ENCODE peak calls at places on chromosomes 5 and 9, in seven cellular contexts. T is H1, B is heart left ventricle, L is tibial artery, K is ascending aorta, A is fibroblast of lung, C is MM.1S. H is an unnamed sample.

GRCh38 chr5:127031147-127031862 is 947 bp upstream of the MARCHF3 start:
- DNase-seq in T (no peak), B (peak), L (peak), K (no peak), A (peak), C (peak), H (no peak)

GRCh38 chr5:135492319-135492626 is 40.1 kb upstream of the TIFAB start:
- DNase-seq in T (no peak), B (no peak), L (peak), K (no peak), A (no peak), C (no peak), H (no peak)

GRCh38 chr9:92774274-92774673 is 9.6 kb upstream of the BICD2 start:
- DNase-seq in T (no peak), B (no peak), L (no peak), K (peak), A (peak), C (no peak), H (no peak)

GRCh38 chr5:957730-958485 is 50.7 kb upstream of the NKD2 start:
- DNase-seq in T (no peak), B (no peak), L (peak), K (no peak), A (no peak), C (no peak), H (no peak)

GRCh38 chr5:17255471-17256016 is 38.1 kb downstream of the BASP1 start:
- DNase-seq in T (no peak), B (no peak), L (no peak), K (no peak), A (no peak), C (no peak), H (no peak)

GRCh38 chr9:21837501-21837900 is 35.1 kb downstream of the MTAP start:
- DNase-seq in T (no peak), B (no peak), L (no peak), K (no peak), A (peak), C (no peak), H (no peak)

GRCh38 chr5:54171645-54172384 is 138.6 kb downstream of the ARL15 start:
- DNase-seq in T (no peak), B (no peak), L (no peak), K (no peak), A (peak), C (peak), H (no peak)

GRCh38 chr9:125763373-125763772 is 16.2 kb downstream of the PBX3 start:
- DNase-seq in T (no peak), B (no peak), L (no peak), K (no peak), A (peak), C (no peak), H (no peak)

GRCh38 chr5:57094753-57095683 is 78.8 kb upstream of the GPBP1 start:
- DNase-seq in T (peak), B (no peak), L (no peak), K (no peak), A (no peak), C (no peak), H (no peak)

GRCh38 chr9:130834371-130835311 is at the start of gene ABL1:
- DNase-seq in T (no peak), B (peak), L (peak), K (peak), A (peak), C (peak), H (peak)

GRCh38 chr9:78029601-78030552 is 1.7 kb downstream of the GNAQ start:
- DNase-seq in T (no peak), B (no peak), L (no peak), K (peak), A (peak), C (no peak), H (peak)

GRCh38 chr5:154771383-154771901 is 16.3 kb downstream of the LARP1 start:
- DNase-seq in T (no peak), B (peak), L (no peak), K (no peak), A (peak), C (no peak), H (no peak)

GRCh38 chr9:118316831-118317230 is 612.6 kb downstream of the TLR4 start:
- DNase-seq in T (no peak), B (no peak), L (no peak), K (no peak), A (no peak), C (no peak), H (no peak)

GRCh38 chr5:123512631-123513461 is 869 bp downstream of the CSNK1G3 start:
- DNase-seq in T (no peak), B (peak), L (peak), K (peak), A (peak), C (peak), H (no peak)

GRCh38 chr9:21813575-21814473 is 11.4 kb downstream of the MTAP start:
- DNase-seq in T (no peak), B (peak), L (no peak), K (peak), A (peak), C (peak), H (no peak)

GRCh38 chr9:83536332-83536731 is 1.9 kb downstream of the FRMD3 start:
- DNase-seq in T (no peak), B (no peak), L (no peak), K (no peak), A (no peak), C (no peak), H (no peak)

GRCh38 chr5:60604771-60605170 is 95.2 kb downstream of the DEPDC1B start:
- DNase-seq in T (no peak), B (no peak), L (no peak), K (no peak), A (no peak), C (no peak), H (no peak)

GRCh38 chr9:38682713-38683112 is 37.2 kb downstream of the FAM240B start:
- DNase-seq in T (no peak), B (no peak), L (no peak), K (no peak), A (peak), C (no peak), H (no peak)

GRCh38 chr9:33229359-33230120 is 10.4 kb upstream of the SPINK4 start:
- DNase-seq in T (no peak), B (no peak), L (no peak), K (no peak), A (no peak), C (peak), H (no peak)

GRCh38 chr5:140221697-140222223 is 46.8 kb downstream of the CYSTM1 start:
- DNase-seq in T (no peak), B (no peak), L (no peak), K (no peak), A (peak), C (peak), H (no peak)

GRCh38 chr5:103109277-103109676 is 10.7 kb downstream of the GIN1 start:
- DNase-seq in T (no peak), B (no peak), L (no peak), K (no peak), A (no peak), C (no peak), H (no peak)

GRCh38 chr5:65279603-65280002 is 202.1 kb downstream of the ADAMTS6 start:
- DNase-seq in T (no peak), B (no peak), L (no peak), K (no peak), A (no peak), C (no peak), H (no peak)

GRCh38 chr9:96447406-96447805 is 2.6 kb upstream of the HABP4 start:
- DNase-seq in T (no peak), B (no peak), L (no peak), K (no peak), A (no peak), C (no peak), H (no peak)

GRCh38 chr5:82155305-82155704 is 122.8 kb downstream of the RPS23 start:
- DNase-seq in T (no peak), B (no peak), L (no peak), K (no peak), A (no peak), C (no peak), H (no peak)

GRCh38 chr5:119426059-119426458 is 26.2 kb upstream of the HSD17B4 start:
- DNase-seq in T (no peak), B (no peak), L (no peak), K (no peak), A (no peak), C (no peak), H (no peak)

GRCh38 chr5:149954798-149955197 is 5.8 kb upstream of the SLC26A2 start:
- DNase-seq in T (no peak), B (no peak), L (no peak), K (no peak), A (no peak), C (no peak), H (no peak)

GRCh38 chr5:106397700-106398099 is 1273.0 kb downstream of the EFNA5 start:
- DNase-seq in T (no peak), B (no peak), L (no peak), K (no peak), A (peak), C (no peak), H (no peak)

GRCh38 chr5:1884638-1885475 is 2.1 kb upstream of the IRX4 start:
- DNase-seq in T (no peak), B (no peak), L (no peak), K (no peak), A (no peak), C (no peak), H (no peak)

DNA sequence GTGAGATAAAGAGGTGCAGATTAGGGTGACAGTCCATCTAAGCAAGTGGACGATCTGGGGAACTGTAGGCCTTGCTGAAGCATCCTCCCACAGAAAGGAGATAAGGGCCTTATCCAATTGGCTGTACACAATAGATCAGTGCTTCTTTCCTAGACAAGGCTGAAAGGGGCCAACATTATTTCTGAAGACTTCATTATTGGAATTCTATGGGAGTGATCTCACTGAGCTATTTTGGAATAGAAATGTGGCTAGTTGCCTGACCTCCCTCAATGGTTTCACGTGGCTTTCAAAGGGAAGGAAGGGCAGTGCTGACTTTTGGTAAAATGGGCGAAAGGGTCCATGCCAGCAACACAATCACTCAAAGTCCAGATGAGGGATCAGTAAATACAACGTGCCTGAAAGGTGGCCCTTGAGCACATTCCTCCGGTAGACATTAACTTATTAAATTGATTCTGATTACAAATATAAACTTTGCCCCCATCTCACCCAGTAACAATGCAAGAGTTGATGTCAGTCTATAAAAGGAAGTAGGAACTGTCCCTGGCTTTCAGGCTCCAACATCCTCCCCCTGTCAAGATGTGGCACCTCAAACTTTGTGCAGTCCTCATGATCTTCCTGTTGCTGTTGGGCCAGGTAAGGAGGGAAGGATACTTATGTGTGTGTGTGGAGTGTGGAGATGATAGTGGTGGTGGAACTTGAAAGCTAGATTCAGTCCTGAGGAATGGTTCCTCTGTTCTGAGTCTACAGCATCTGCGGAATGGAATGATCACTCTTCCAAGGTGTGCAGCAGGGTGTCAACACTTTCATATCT is at the start of gene LEAP2:
- DNase-seq in T (no peak), B (peak), L (no peak), K (no peak), A (peak), C (no peak), H (no peak)
- H3K27ac ChIP-seq in T (no peak), B (peak), L (no peak), K (peak), A (no peak), C (no peak), H (no peak)

DNA sequence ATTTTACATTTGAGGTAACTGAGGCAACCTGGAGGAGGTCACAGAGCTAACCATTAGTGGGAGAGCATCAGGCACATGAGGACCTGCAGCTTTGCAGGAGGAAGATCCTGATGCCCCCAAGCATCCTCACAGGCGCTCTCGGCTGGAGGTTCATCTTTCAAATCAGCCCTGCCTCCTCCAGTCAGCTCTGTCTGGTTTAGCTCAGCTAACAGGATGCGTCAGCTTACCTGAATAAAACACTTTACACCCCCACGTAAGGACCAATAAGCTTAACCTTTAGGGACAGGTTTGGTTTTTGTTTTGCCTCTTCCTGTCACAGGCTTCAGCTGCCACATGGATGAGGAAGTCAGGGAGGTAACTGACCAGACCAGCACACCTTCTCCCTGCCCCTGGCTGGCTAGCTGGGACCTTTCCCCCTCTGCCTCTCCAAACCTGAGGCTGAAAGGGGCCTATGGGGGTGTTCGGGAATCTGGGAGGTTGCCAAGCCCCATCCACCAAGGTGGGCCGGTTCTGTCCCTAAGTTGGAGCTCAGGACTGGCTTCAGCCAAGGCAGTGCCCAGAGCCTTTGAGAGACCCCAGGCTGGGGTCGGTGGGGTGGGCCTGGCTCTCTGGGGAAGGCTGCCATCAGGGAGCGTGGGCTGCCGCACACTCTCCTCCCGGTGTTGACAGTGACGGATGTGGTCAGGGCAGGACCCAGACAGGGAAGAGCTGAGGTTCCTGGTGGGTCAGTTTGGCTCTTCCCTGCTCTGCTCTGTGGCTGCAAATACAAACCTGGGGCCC is 20.0 kb upstream of the FCN1 start:
- DNase-seq in T (no peak), B (no peak), L (no peak), K (no peak), A (no peak), C (no peak), H (no peak)
- H3K27ac ChIP-seq in T (no peak), B (no peak), L (no peak), K (no peak), A (no peak), C (no peak), H (no peak)

GRCh38 chr9:69090943-69091342 is 55.4 kb downstream of the FXN start:
- DNase-seq in T (no peak), B (no peak), L (no peak), K (no peak), A (no peak), C (no peak), H (no peak)

GRCh38 chr9:69090140-69090750 is 54.7 kb downstream of the FXN start:
- DNase-seq in T (no peak), B (no peak), L (no peak), K (no peak), A (no peak), C (no peak), H (no peak)

GRCh38 chr9:69089082-69089481 is 53.5 kb downstream of the FXN start:
- DNase-seq in T (no peak), B (no peak), L (no peak), K (no peak), A (no peak), C (no peak), H (no peak)

GRCh38 chr9:69086769-69087168 is 51.2 kb downstream of the FXN start:
- DNase-seq in T (no peak), B (no peak), L (no peak), K (no peak), A (no peak), C (no peak), H (no peak)

GRCh38 chr9:69089491-69089890 is 53.9 kb downstream of the FXN start:
- DNase-seq in T (no peak), B (no peak), L (no peak), K (no peak), A (no peak), C (no peak), H (no peak)
- H3K27ac ChIP-seq in T (peak), B (no peak), L (no peak), K (no peak), A (no peak), C (no peak), H (no peak)

GRCh38 chr5:69093771-69094570 is at the start of gene SLC30A5:
- DNase-seq in T (peak), B (peak), L (peak), K (peak), A (peak), C (peak), H (peak)
- H3K27ac ChIP-seq in T (peak), B (peak), L (peak), K (peak), A (peak), C (peak), H (peak)

DNA sequence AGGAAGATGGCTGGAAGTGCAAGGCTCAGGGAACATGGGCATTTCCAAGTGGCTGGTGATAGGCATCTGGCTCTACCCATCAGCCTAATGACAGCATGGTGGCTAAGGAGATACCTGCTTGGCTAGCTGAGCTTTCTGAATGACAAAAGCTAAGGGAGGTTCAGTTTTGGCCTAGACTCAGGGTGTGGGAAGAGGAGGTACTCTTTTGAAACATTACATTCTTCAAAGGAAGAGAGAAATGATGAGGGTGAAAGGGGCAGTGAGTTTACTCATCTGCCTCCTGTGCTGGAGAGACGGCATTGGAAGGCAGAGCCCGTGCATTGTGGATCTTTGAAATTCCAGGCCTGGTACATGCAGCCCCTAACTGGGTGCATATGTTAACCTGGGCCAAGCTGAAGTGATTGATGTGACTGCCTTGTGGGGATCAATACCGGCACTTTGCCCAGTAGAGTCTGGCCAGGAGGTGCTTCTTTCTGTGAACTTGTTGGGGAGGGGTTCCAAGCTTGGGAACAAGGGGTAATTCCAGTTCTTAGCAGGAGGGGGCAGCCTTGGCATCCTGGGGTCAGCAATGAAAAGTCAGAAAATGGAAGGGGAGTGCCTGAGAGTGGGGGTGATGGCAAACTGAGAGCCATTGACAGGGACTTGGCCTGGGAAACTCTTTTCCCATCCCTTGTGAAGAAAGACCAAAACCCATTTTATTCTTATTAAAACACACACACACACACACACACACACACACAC is 108.6 kb downstream of the ACER2 start:
- DNase-seq in T (peak), B (no peak), L (no peak), K (no peak), A (no peak), C (peak), H (no peak)
- H3K27ac ChIP-seq in T (no peak), B (no peak), L (no peak), K (no peak), A (no peak), C (no peak), H (no peak)

DNA sequence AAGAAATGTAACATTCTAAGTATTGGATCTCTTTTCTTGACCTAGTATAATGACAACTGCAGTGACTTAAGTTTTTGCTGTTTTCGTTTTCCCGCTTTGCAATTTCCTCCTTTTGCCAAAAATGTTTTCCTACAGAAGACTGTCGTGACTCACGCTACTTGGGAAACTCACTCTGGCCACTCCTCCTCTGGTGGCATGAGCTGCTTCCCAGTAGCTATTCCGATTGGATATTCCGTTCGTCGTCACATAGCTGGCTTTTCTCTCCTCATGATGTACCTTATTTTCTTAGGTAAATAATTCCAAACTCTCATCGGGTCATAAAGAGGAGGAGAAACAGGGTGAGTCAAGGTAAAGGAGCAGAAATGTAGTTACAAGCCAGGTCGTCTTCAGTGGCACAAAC is 64.9 kb downstream of the GOLPH3 start:
- DNase-seq in T (no peak), B (no peak), L (no peak), K (no peak), A (peak), C (no peak), H (no peak)
- H3K27ac ChIP-seq in T (no peak), B (no peak), L (no peak), K (no peak), A (no peak), C (no peak), H (no peak)